ENCODE peak calls at places on chromosome 9, in ten cellular contexts. A is right cardiac atrium; C is omental fat pad; L is right lobe of liver; F is activated naive CD8-positive, alpha-beta T cell treated with anti-CD3 and anti-CD28 coated beads, Interleukin-2, amount 50 U/mL, for 24 hours; V is activated CD4-positive, alpha-beta T cell treated with anti-CD3 and anti-CD28 coated beads for 36 hours; T is activated T-cell treated with anti-CD3 and anti-CD28 coated beads, Interleukin-2, amount 50 U/mL, for 4 hours; K is mucosa of descending colon; S is upper lobe of right lung; B is lower lobe of right lung. X is an unnamed sample.

GRCh38 chr9:3507395-3508077 is 18.3 kb downstream of the RFX3 start:
- ATAC-seq in A (no peak), C (no peak), L (peak), F (no peak), V (no peak), T (no peak), K (peak), S (peak), B (peak), X (no peak)

GRCh38 chr9:7533376-7534090 is 266.0 kb downstream of the DMAC1 start:
- ATAC-seq in A (no peak), C (no peak), L (no peak), F (peak), V (peak), T (no peak), K (no peak), S (no peak), B (no peak), X (peak)

GRCh38 chr9:27447036-27447700 is 76.9 kb upstream of the IFNK start:
- ATAC-seq in A (no peak), C (no peak), L (no peak), F (peak), V (no peak), T (no peak), K (no peak), S (peak), B (no peak), X (no peak)

GRCh38 chr9:136881691-136882108 is 4.6 kb upstream of the TRAF2 start:
- ATAC-seq in A (no peak), C (no peak), L (peak), F (peak), V (peak), T (peak), K (peak), S (peak), B (no peak), X (peak)

GRCh38 chr9:128005938-128006337 is 25.1 kb upstream of the EEIG1 start:
- ATAC-seq in A (peak), C (peak), L (peak), F (no peak), V (no peak), T (no peak), K (no peak), S (peak), B (peak), X (no peak)

GRCh38 chr9:89154651-89155336 is 23.8 kb downstream of the SHC3 start:
- ATAC-seq in A (peak), C (no peak), L (no peak), F (peak), V (peak), T (peak), K (no peak), S (peak), B (peak), X (peak)

GRCh38 chr9:20054734-20055133 is 265.9 kb upstream of the SLC24A2 start:
- ATAC-seq in A (no peak), C (no peak), L (no peak), F (no peak), V (no peak), T (no peak), K (no peak), S (no peak), B (no peak), X (no peak)

GRCh38 chr9:16485575-16486321 is 384.7 kb downstream of the BNC2 start:
- ATAC-seq in A (no peak), C (no peak), L (no peak), F (no peak), V (no peak), T (no peak), K (no peak), S (no peak), B (no peak), X (no peak)

GRCh38 chr9:98006127-98006796 is 23.1 kb downstream of the ANP32B start:
- ATAC-seq in A (no peak), C (no peak), L (no peak), F (no peak), V (no peak), T (no peak), K (no peak), S (no peak), B (no peak), X (no peak)

GRCh38 chr9:105385372-105385985 is 62.4 kb upstream of the FSD1L start:
- ATAC-seq in A (no peak), C (peak), L (peak), F (peak), V (peak), T (peak), K (peak), S (peak), B (peak), X (peak)

GRCh38 chr9:117725426-117725887 is 21.3 kb downstream of the TLR4 start:
- ATAC-seq in A (peak), C (no peak), L (peak), F (no peak), V (no peak), T (no peak), K (peak), S (peak), B (peak), X (no peak)

GRCh38 chr9:5582835-5583195 is 46.1 kb upstream of the RIC1 start:
- ATAC-seq in A (peak), C (no peak), L (peak), F (peak), V (peak), T (peak), K (peak), S (no peak), B (peak), X (peak)

GRCh38 chr9:22073349-22073748 is 64.2 kb upstream of the CDKN2B start:
- ATAC-seq in A (no peak), C (no peak), L (no peak), F (peak), V (peak), T (peak), K (no peak), S (no peak), B (no peak), X (peak)

GRCh38 chr9:87610200-87611155 is 112.8 kb downstream of the DAPK1 start:
- ATAC-seq in A (peak), C (no peak), L (no peak), F (no peak), V (no peak), T (no peak), K (no peak), S (no peak), B (no peak), X (no peak)

GRCh38 chr9:93037476-93037971 is 21.0 kb upstream of the SUSD3 start:
- ATAC-seq in A (peak), C (no peak), L (peak), F (peak), V (no peak), T (no peak), K (peak), S (peak), B (peak), X (peak)

GRCh38 chr9:2863831-2864230 is 19.9 kb upstream of the PUM3 start:
- ATAC-seq in A (no peak), C (no peak), L (no peak), F (no peak), V (no peak), T (no peak), K (no peak), S (no peak), B (no peak), X (no peak)

GRCh38 chr9:113257863-113258262 is 17.5 kb downstream of the CDC26 start:
- ATAC-seq in A (no peak), C (no peak), L (peak), F (no peak), V (no peak), T (no peak), K (peak), S (no peak), B (no peak), X (no peak)

GRCh38 chr9:136544549-136545064 is 1.2 kb downstream of the NOTCH1 start:
- ATAC-seq in A (peak), C (no peak), L (no peak), F (no peak), V (peak), T (peak), K (peak), S (peak), B (peak), X (peak)

GRCh38 chr9:127877566-127877998 is at the start of gene AK1:
- ATAC-seq in A (peak), C (peak), L (peak), F (no peak), V (no peak), T (no peak), K (peak), S (peak), B (peak), X (no peak)

GRCh38 chr9:86614871-86615849 is 260.9 kb upstream of the TUT7 start:
- ATAC-seq in A (no peak), C (peak), L (peak), F (no peak), V (no peak), T (no peak), K (no peak), S (peak), B (no peak), X (no peak)

GRCh38 chr9:137761032-137761431 is 116.5 kb upstream of the CACNA1B start:
- ATAC-seq in A (no peak), C (no peak), L (no peak), F (no peak), V (peak), T (peak), K (no peak), S (no peak), B (no peak), X (peak)

GRCh38 chr9:129442791-129443511 is 177.9 kb downstream of the C9orf50 start:
- ATAC-seq in A (no peak), C (no peak), L (peak), F (no peak), V (no peak), T (no peak), K (peak), S (peak), B (no peak), X (no peak)

GRCh38 chr9:122374885-122375420 is 4.1 kb downstream of the PTGS1 start:
- ATAC-seq in A (peak), C (peak), L (peak), F (no peak), V (no peak), T (no peak), K (peak), S (peak), B (peak), X (no peak)

GRCh38 chr9:5870020-5870339 is 20.7 kb upstream of the MLANA start:
- ATAC-seq in A (no peak), C (no peak), L (no peak), F (no peak), V (peak), T (no peak), K (no peak), S (peak), B (no peak), X (no peak)

GRCh38 chr9:132973166-132973565 is 5.3 kb upstream of the GFI1B start:
- ATAC-seq in A (peak), C (no peak), L (no peak), F (no peak), V (no peak), T (no peak), K (no peak), S (no peak), B (no peak), X (no peak)

GRCh38 chr9:121609845-121610637 is 41.4 kb upstream of the DAB2IP start:
- ATAC-seq in A (peak), C (peak), L (peak), F (no peak), V (no peak), T (no peak), K (peak), S (peak), B (peak), X (no peak)

GRCh38 chr9:23752859-23753258 is 73.2 kb downstream of the ELAVL2 start:
- ATAC-seq in A (no peak), C (no peak), L (no peak), F (no peak), V (no peak), T (no peak), K (no peak), S (no peak), B (no peak), X (no peak)

GRCh38 chr9:113269871-113270270 is 5.5 kb downstream of the CDC26 start:
- ATAC-seq in A (no peak), C (no peak), L (peak), F (no peak), V (no peak), T (no peak), K (peak), S (no peak), B (no peak), X (no peak)

GRCh38 chr9:23590601-23591000 is 235.4 kb downstream of the ELAVL2 start:
- ATAC-seq in A (peak), C (peak), L (peak), F (no peak), V (no peak), T (no peak), K (peak), S (no peak), B (peak), X (peak)

GRCh38 chr9:137099231-137099630 is 12.4 kb downstream of the MAN1B1 start:
- ATAC-seq in A (peak), C (no peak), L (no peak), F (no peak), V (no peak), T (no peak), K (no peak), S (peak), B (no peak), X (no peak)

GRCh38 chr9:22041792-22042191 is 32.7 kb upstream of the CDKN2B start:
- ATAC-seq in A (no peak), C (no peak), L (peak), F (no peak), V (no peak), T (no peak), K (peak), S (peak), B (peak), X (no peak)

GRCh38 chr9:136718463-136719211 is 6.3 kb downstream of the DIPK1B start:
- ATAC-seq in A (no peak), C (no peak), L (no peak), F (no peak), V (no peak), T (no peak), K (no peak), S (no peak), B (no peak), X (no peak)

GRCh38 chr9:94780516-94780950 is 54.0 kb downstream of the AOPEP start:
- ATAC-seq in A (peak), C (no peak), L (no peak), F (peak), V (peak), T (no peak), K (no peak), S (no peak), B (no peak), X (peak)

GRCh38 chr9:38212016-38212415 is 143.0 kb upstream of the SHB start:
- ATAC-seq in A (no peak), C (no peak), L (no peak), F (no peak), V (no peak), T (no peak), K (peak), S (no peak), B (no peak), X (no peak)

GRCh38 chr9:35001803-35002502 is 12.4 kb downstream of the DNAJB5 start:
- ATAC-seq in A (no peak), C (peak), L (no peak), F (peak), V (peak), T (peak), K (no peak), S (no peak), B (peak), X (peak)

GRCh38 chr9:125538092-125538473 is 168.9 kb downstream of the MAPKAP1 start:
- ATAC-seq in A (peak), C (peak), L (peak), F (no peak), V (no peak), T (no peak), K (peak), S (peak), B (peak), X (no peak)

GRCh38 chr9:129437626-129438323 is 183.1 kb downstream of the C9orf50 start:
- ATAC-seq in A (peak), C (peak), L (peak), F (no peak), V (no peak), T (peak), K (peak), S (peak), B (peak), X (peak)

X was measured in activated T-helper 17 cell treated with anti-CD3 and anti-CD28 coated beads, Interleukin-2, amount 50 U/mL, for 72 hours.